ENCODE peak calls at places on chromosomes 1 and 21, in nine cellular contexts. H is CD8-positive, alpha-beta T cell; E is cardiac muscle cell; V is ovary; N is heart left ventricle; R is tibial nerve; G is left ventricle myocardium inferior; B is MM.1S; X is DND-41. W is an unnamed sample. For H3K4me1, the result is how much of the 10 kb centered on the place peaks cover.

GRCh38 chr1:5997316-5997715 is 5.1 kb upstream of the NPHP4 start:
- DNase-seq in H (no peak), E (no peak), V (no peak), N (peak), R (no peak), G (no peak), B (no peak), X (no peak), W (peak)

GRCh38 chr1:213014642-213015041 is 1.0 kb downstream of the ANGEL2 start:
- DNase-seq in H (no peak), E (peak), V (peak), N (no peak), R (no peak), G (no peak), B (no peak), X (no peak), W (no peak)

GRCh38 chr21:38968887-38969543 is 163.3 kb downstream of the ETS2 start:
- DNase-seq in H (no peak), E (no peak), V (no peak), N (no peak), R (no peak), G (no peak), B (no peak), X (no peak), W (no peak)

GRCh38 chr1:39531526-39531925 is 40.1 kb downstream of the BMP8A start:
- DNase-seq in H (no peak), E (no peak), V (no peak), N (no peak), R (no peak), G (no peak), B (no peak), X (no peak), W (no peak)

GRCh38 chr1:227889863-227890405 is 57.8 kb downstream of the WNT9A start:
- DNase-seq in H (no peak), E (no peak), V (no peak), N (peak), R (peak), G (no peak), B (no peak), X (no peak), W (peak)

GRCh38 chr1:214135886-214136285 is 145.1 kb upstream of the SMYD2 start:
- DNase-seq in H (no peak), E (no peak), V (no peak), N (no peak), R (no peak), G (no peak), B (no peak), X (no peak), W (no peak)

GRCh38 chr1:168732736-168733135 is 3.7 kb upstream of the DPT start:
- DNase-seq in H (no peak), E (no peak), V (no peak), N (no peak), R (no peak), G (no peak), B (no peak), X (no peak), W (no peak)

GRCh38 chr1:153951183-153951582 is 4.7 kb upstream of the DENND4B start:
- DNase-seq in H (no peak), E (no peak), V (no peak), N (no peak), R (no peak), G (no peak), B (no peak), X (no peak), W (no peak)

GRCh38 chr1:38005195-38006007 is at the start of gene FHL3:
- DNase-seq in H (no peak), E (peak), V (peak), N (peak), R (no peak), G (peak), B (no peak), X (peak), W (peak)

GRCh38 chr21:34073749-34074282 is 438 bp downstream of the MRPS6 start:
- DNase-seq in H (peak), E (peak), V (no peak), N (peak), R (no peak), G (peak), B (peak), X (peak), W (peak)

GRCh38 chr1:243621973-243622372 is 228.1 kb downstream of the AKT3 start:
- DNase-seq in H (no peak), E (no peak), V (no peak), N (no peak), R (no peak), G (no peak), B (no peak), X (no peak), W (no peak)

GRCh38 chr21:34885125-34885524 is 164.0 kb downstream of the RUNX1 start:
- DNase-seq in H (no peak), E (no peak), V (no peak), N (no peak), R (no peak), G (no peak), B (no peak), X (no peak), W (no peak)

GRCh38 chr1:232440325-232441059 is 189.4 kb downstream of the SIPA1L2 start:
- DNase-seq in H (no peak), E (no peak), V (no peak), N (no peak), R (no peak), G (no peak), B (no peak), X (no peak), W (no peak)

GRCh38 chr1:18109756-18110597 is 2.4 kb downstream of the IGSF21 start:
- DNase-seq in H (no peak), E (peak), V (peak), N (peak), R (peak), G (peak), B (no peak), X (no peak), W (no peak)

GRCh38 chr21:37380349-37381323 is 14.1 kb downstream of the DYRK1A start:
- DNase-seq in H (no peak), E (no peak), V (no peak), N (no peak), R (no peak), G (no peak), B (no peak), X (peak), W (no peak)

GRCh38 chr1:153763365-153764225 is 11.6 kb upstream of the SLC27A3 start:
- DNase-seq in H (no peak), E (no peak), V (no peak), N (no peak), R (no peak), G (no peak), B (no peak), X (no peak), W (no peak)

GRCh38 chr1:184520343-184520742 is 133.5 kb downstream of the C1orf21 start:
- DNase-seq in H (no peak), E (no peak), V (no peak), N (no peak), R (no peak), G (no peak), B (no peak), X (no peak), W (no peak)

GRCh38 chr1:169779970-169780369 is 14.7 kb downstream of the METTL18 start:
- DNase-seq in H (no peak), E (no peak), V (no peak), N (no peak), R (no peak), G (no peak), B (no peak), X (no peak), W (no peak)

GRCh38 chr1:107494061-107494460 is 353.2 kb downstream of the NTNG1 start:
- DNase-seq in H (no peak), E (no peak), V (no peak), N (no peak), R (no peak), G (no peak), B (no peak), X (no peak), W (no peak)

GRCh38 chr1:43651922-43652321 is 2.0 kb downstream of the KDM4A start:
- DNase-seq in H (no peak), E (no peak), V (no peak), N (no peak), R (no peak), G (no peak), B (peak), X (no peak), W (no peak)

GRCh38 chr1:205147191-205147590 is 25.4 kb upstream of the RBBP5 start:
- DNase-seq in H (no peak), E (no peak), V (no peak), N (no peak), R (no peak), G (no peak), B (no peak), X (no peak), W (no peak)

GRCh38 chr1:244989813-244990212 is 125.5 kb upstream of the HNRNPU start:
- DNase-seq in H (no peak), E (no peak), V (no peak), N (no peak), R (no peak), G (no peak), B (no peak), X (no peak), W (no peak)

GRCh38 chr1:183304466-183305122 is 113.6 kb downstream of the NMNAT2 start:
- DNase-seq in H (no peak), E (no peak), V (no peak), N (no peak), R (no peak), G (no peak), B (no peak), X (no peak), W (no peak)

GRCh38 chr1:35714921-35715567 is 3.6 kb downstream of the C1orf216 start:
- DNase-seq in H (no peak), E (no peak), V (no peak), N (no peak), R (no peak), G (no peak), B (no peak), X (no peak), W (no peak)

GRCh38 chr1:150127868-150128267 is 21.8 kb upstream of the PLEKHO1 start:
- DNase-seq in H (no peak), E (no peak), V (no peak), N (no peak), R (no peak), G (no peak), B (no peak), X (no peak), W (no peak)

GRCh38 chr1:65541161-65541560 is 120.7 kb downstream of the LEPR start:
- DNase-seq in H (no peak), E (no peak), V (no peak), N (no peak), R (no peak), G (no peak), B (no peak), X (no peak), W (no peak)

GRCh38 chr1:235221653-235222052 is 60.6 kb upstream of the RBM34 start:
- DNase-seq in H (no peak), E (no peak), V (no peak), N (no peak), R (no peak), G (no peak), B (no peak), X (no peak), W (no peak)

GRCh38 chr1:45974541-45975269 is 157.7 kb downstream of the PIK3R3 start:
- DNase-seq in H (no peak), E (no peak), V (no peak), N (no peak), R (no peak), G (no peak), B (no peak), X (no peak), W (no peak)

DNA sequence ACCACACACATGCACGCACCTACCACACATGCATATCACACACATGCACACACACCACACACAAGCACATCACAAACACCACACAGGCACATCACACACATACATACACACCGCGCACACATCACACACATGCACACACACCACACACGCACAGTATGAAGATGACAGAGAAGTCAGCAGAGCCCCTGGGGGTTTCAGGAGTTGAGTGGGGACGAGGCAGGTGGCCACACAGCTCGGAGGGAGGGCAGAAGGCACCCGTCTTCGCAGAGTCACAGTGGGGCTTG is 9.7 kb downstream of the PDE9A start:
- DNase-seq in H (no peak), E (no peak), V (no peak), N (no peak), R (no peak), G (no peak), B (no peak), X (no peak), W (no peak)
- H3K4me1 ChIP-seq in H (under half), E (under half), V (under half), N (under half), R (under half), G (under half), B (under half), X (under half), W (under half)

GRCh38 chr1:15953791-15954201 is 22.1 kb downstream of the ZBTB17 start:
- DNase-seq in H (no peak), E (peak), V (no peak), N (no peak), R (no peak), G (no peak), B (no peak), X (no peak), W (no peak)
- H3K4me3 ChIP-seq in H (no peak), E (no peak), V (no peak), N (no peak), R (no peak), G (no peak), B (no peak), X (no peak), W (no peak)

GRCh38 chr1:2556277-2557145 is at the start of gene TNFRSF14:
- DNase-seq in H (peak), E (peak), V (peak), N (peak), R (no peak), G (no peak), B (peak), X (peak), W (peak)

GRCh38 chr1:2553871-2554620 is 2.1 kb upstream of the TNFRSF14 start:
- DNase-seq in H (no peak), E (no peak), V (no peak), N (no peak), R (no peak), G (no peak), B (no peak), X (no peak), W (no peak)

GRCh38 chr1:2555634-2556276 is 416 bp upstream of the TNFRSF14 start:
- DNase-seq in H (peak), E (no peak), V (peak), N (peak), R (peak), G (peak), B (peak), X (peak), W (peak)

GRCh38 chr1:2557146-2558029 is 1.2 kb downstream of the TNFRSF14 start:
- DNase-seq in H (no peak), E (no peak), V (no peak), N (no peak), R (no peak), G (no peak), B (no peak), X (no peak), W (no peak)

GRCh38 chr1:2554621-2555387 is 1.4 kb upstream of the TNFRSF14 start:
- DNase-seq in H (no peak), E (peak), V (no peak), N (no peak), R (no peak), G (no peak), B (no peak), X (peak), W (no peak)
- TF ChIP-seq CTCF in H (peak), E (peak), V (peak), N (peak), R (peak), G (peak), B (peak), X (peak), W (peak)

GRCh38 chr1:21899972-21900371 is 37.1 kb downstream of the HSPG2 start:
- DNase-seq in H (no peak), E (peak), V (no peak), N (no peak), R (no peak), G (peak), B (no peak), X (no peak), W (no peak)

GRCh38 chr1:21896652-21897532 is 40.2 kb downstream of the HSPG2 start:
- DNase-seq in H (no peak), E (peak), V (peak), N (peak), R (peak), G (peak), B (no peak), X (no peak), W (no peak)

GRCh38 chr1:21899267-21899810 is 37.8 kb downstream of the HSPG2 start:
- DNase-seq in H (no peak), E (no peak), V (no peak), N (no peak), R (no peak), G (no peak), B (no peak), X (no peak), W (no peak)

GRCh38 chr1:21897844-21898243 is 39.3 kb downstream of the HSPG2 start:
- DNase-seq in H (no peak), E (no peak), V (no peak), N (no peak), R (no peak), G (no peak), B (no peak), X (no peak), W (no peak)

GRCh38 chr1:21898326-21899155 is 38.6 kb downstream of the HSPG2 start:
- DNase-seq in H (no peak), E (no peak), V (no peak), N (no peak), R (no peak), G (peak), B (no peak), X (no peak), W (no peak)
- H3K4me1 ChIP-seq in H (under half), E (under half), V (under half), N (half or more), R (under half), G (half or more), B (under half), X (under half), W (half or more)

GRCh38 chr1:218460367-218460766 is 115.2 kb downstream of the TGFB2 start:
- DNase-seq in H (no peak), E (no peak), V (peak), N (no peak), R (no peak), G (no peak), B (no peak), X (no peak), W (no peak)
- H3K4me3 ChIP-seq in H (no peak), E (no peak), V (no peak), N (no peak), R (no peak), G (peak), B (peak), X (no peak), W (no peak)

GRCh38 chr1:54312874-54313316 is 93.3 kb downstream of the SSBP3 start:
- DNase-seq in H (no peak), E (no peak), V (peak), N (peak), R (no peak), G (peak), B (no peak), X (peak), W (no peak)

GRCh38 chr1:54309631-54310366 is 96.4 kb downstream of the SSBP3 start:
- DNase-seq in H (no peak), E (no peak), V (no peak), N (peak), R (no peak), G (no peak), B (no peak), X (no peak), W (no peak)

GRCh38 chr1:54311506-54311905 is 94.7 kb downstream of the SSBP3 start:
- DNase-seq in H (no peak), E (no peak), V (no peak), N (peak), R (no peak), G (no peak), B (no peak), X (no peak), W (no peak)

GRCh38 chr1:54307305-54307704 is 98.9 kb downstream of the SSBP3 start:
- DNase-seq in H (no peak), E (no peak), V (no peak), N (peak), R (no peak), G (no peak), B (no peak), X (no peak), W (no peak)

GRCh38 chr1:54310439-54311328 is 95.5 kb downstream of the SSBP3 start:
- DNase-seq in H (no peak), E (peak), V (peak), N (peak), R (no peak), G (peak), B (no peak), X (peak), W (no peak)
- TF ChIP-seq CTCF in H (no peak), E (peak), V (no peak), N (peak), R (peak), G (peak), B (peak), X (peak), W (peak)

DNA sequence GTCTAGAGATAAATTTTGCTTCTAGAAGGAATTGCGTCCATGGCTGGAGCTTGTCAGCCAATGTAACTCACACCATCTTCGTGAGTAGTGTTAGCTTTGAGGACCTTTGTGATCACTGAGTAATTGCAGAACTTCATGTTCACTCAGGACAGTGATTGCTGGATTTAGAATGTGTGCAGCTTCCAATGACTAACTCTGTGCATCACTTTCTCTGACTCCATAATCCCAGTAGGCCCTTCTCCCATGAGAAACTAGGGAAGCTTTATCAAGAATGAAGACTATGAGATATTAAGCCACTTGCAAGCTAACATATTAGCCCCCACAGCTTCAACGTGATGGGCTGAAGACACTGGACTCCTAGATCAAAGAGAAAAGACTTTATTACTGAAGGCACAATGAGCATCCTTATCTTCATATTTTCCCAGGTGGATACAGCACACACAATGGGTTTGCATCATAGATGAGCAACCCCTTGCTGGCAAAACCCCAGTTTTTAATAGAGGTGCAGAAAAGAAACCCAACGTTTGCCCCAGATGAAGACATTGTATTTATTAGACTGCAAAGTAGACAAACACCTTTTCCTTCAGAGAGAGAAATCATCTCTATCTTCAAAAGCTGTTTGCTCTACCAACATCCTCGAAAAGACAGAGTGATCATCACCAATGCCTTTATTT is 561.0 kb downstream of the LTN1 start:
- DNase-seq in H (no peak), E (no peak), V (no peak), N (no peak), R (no peak), G (no peak), B (no peak), X (no peak), W (no peak)
- H3K4me1 ChIP-seq in H (under half), E (under half), V (under half), N (under half), R (under half), G (under half), B (under half), X (under half), W (under half)

DNA sequence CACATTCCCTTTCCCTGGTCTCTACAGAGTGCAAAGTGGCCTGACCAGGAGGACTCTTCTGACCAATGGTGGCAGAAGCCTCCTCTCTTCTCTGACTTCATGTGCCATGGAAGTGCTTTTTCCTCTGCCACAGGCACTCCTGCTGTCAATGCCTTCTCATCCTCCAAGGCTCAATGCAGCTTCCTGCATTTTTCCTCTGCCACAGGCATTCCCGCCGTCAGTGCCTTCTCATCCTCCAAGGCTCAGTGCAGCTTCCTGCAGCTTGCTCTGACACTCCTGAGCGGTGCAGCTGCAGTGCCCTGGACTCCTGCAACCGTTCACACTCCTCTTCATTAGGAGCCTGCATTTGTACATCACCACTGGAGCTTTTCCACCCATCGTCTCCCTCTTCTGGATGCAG is 4.7 kb upstream of the ADARB1 start:
- DNase-seq in H (no peak), E (no peak), V (no peak), N (no peak), R (no peak), G (no peak), B (no peak), X (no peak), W (no peak)
- H3K4me3 ChIP-seq in H (no peak), E (no peak), V (no peak), N (no peak), R (no peak), G (no peak), B (no peak), X (no peak), W (no peak)